ENCODE peak calls at places on chromosomes 5 and 9, in ten cellular contexts. I is foreskin melanocyte; M is activated T-helper 1 cell treated with anti-CD3 and anti-CD28 coated beads, Interleukin-2, amount 50 U/mL, for 16 hours; C is IMR-90; Q is activated naive CD4-positive, alpha-beta T cell; K is occipital lobe; B is stimulated activated CD4-positive, alpha-beta T cell treated with anti-CD3 and anti-CD28 coated beads, Interleukin-12 subunit alpha, Interleukin-12 subunit beta, amount 100 ng/mL, for 4 hours; W is C1 segment of cervical spinal cord; P is cardiac muscle cell; H is LHCN-M2. F is an unnamed sample.

GRCh38 chr5:54363669-54364068 is 53.3 kb upstream of the ARL15 start:
- DNase-seq in K (no peak), P (no peak), C (no peak), I (no peak), H (peak), M (no peak), Q (no peak), W (no peak), B (no peak), F (no peak)

GRCh38 chr5:151719228-151719861 is 32.6 kb upstream of the SPARC start:
- DNase-seq in P (no peak), B (no peak), M (no peak), C (peak), K (no peak), W (peak), I (peak), Q (no peak), H (peak), F (no peak)

GRCh38 chr5:126594077-126594476 is 942 bp downstream of the ALDH7A1 start:
- DNase-seq in W (no peak), I (no peak), M (no peak), K (no peak), Q (no peak), H (no peak), B (no peak), C (peak), P (peak), F (no peak)

GRCh38 chr5:3185488-3185887 is 410.1 kb upstream of the IRX1 start:
- DNase-seq in P (no peak), M (no peak), K (no peak), I (no peak), C (no peak), W (no peak), Q (no peak), H (no peak), B (no peak), F (no peak)

GRCh38 chr9:91813261-91813795 is 136.7 kb downstream of the ROR2 start:
- DNase-seq in C (peak), Q (no peak), W (no peak), H (no peak), K (no peak), P (no peak), M (no peak), I (no peak), B (no peak), F (no peak)

GRCh38 chr5:76270214-76270613 is 132.9 kb upstream of the IQGAP2 start:
- DNase-seq in I (peak), B (no peak), C (peak), H (no peak), P (no peak), M (no peak), W (no peak), Q (no peak), K (no peak), F (no peak)

GRCh38 chr5:133991171-133991910 is 13.4 kb downstream of the VDAC1 start:
- DNase-seq in I (no peak), Q (no peak), P (no peak), B (no peak), K (no peak), H (no peak), W (no peak), C (no peak), M (no peak), F (no peak)

GRCh38 chr5:137137013-137137632 is 362.0 kb downstream of the SPOCK1 start:
- DNase-seq in B (no peak), K (no peak), C (no peak), Q (no peak), P (peak), W (no peak), H (no peak), I (no peak), M (no peak), F (no peak)

GRCh38 chr5:61638476-61638875 is 306.4 kb downstream of the ZSWIM6 start:
- DNase-seq in M (no peak), P (no peak), B (no peak), W (peak), C (no peak), K (no peak), H (no peak), Q (no peak), I (no peak), F (peak)

GRCh38 chr5:95283022-95283615 is 1.8 kb downstream of the MCTP1 start:
- DNase-seq in K (no peak), Q (no peak), B (no peak), W (no peak), H (no peak), I (no peak), M (no peak), P (no peak), C (no peak), F (peak)

GRCh38 chr9:21994996-21995651 is 533 bp downstream of the CDKN2B-AS1 start:
- DNase-seq in B (peak), P (peak), K (no peak), H (peak), W (peak), C (peak), M (peak), Q (no peak), I (peak), F (peak)

GRCh38 chr5:60248900-60249299 is 355.4 kb upstream of the PDE4D start:
- DNase-seq in C (no peak), H (no peak), K (peak), I (no peak), Q (no peak), M (no peak), P (no peak), W (no peak), B (no peak), F (no peak)

GRCh38 chr5:61732376-61732775 is 400.3 kb downstream of the ZSWIM6 start:
- DNase-seq in K (peak), I (no peak), W (peak), B (no peak), Q (no peak), H (no peak), P (peak), C (no peak), M (no peak), F (no peak)

GRCh38 chr5:123033157-123033671 is 3.3 kb downstream of the PPIC start:
- DNase-seq in P (no peak), I (no peak), M (no peak), H (no peak), K (no peak), B (no peak), Q (no peak), W (no peak), C (no peak), F (no peak)

GRCh38 chr9:70285246-70285645 is 26.5 kb downstream of the SMC5 start:
- DNase-seq in M (no peak), H (no peak), K (no peak), B (no peak), P (no peak), C (peak), W (no peak), Q (no peak), I (peak), F (no peak)

GRCh38 chr9:32866292-32866691 is 83.0 kb downstream of the TMEM215 start:
- DNase-seq in C (no peak), I (peak), M (no peak), B (no peak), K (peak), W (no peak), P (no peak), Q (no peak), H (peak), F (no peak)

GRCh38 chr5:113435571-113435970 is 782 bp upstream of the TSSK1B start:
- DNase-seq in M (no peak), K (peak), I (no peak), C (no peak), P (no peak), Q (no peak), H (no peak), B (no peak), W (no peak), F (no peak)

GRCh38 chr9:113876806-113877236 is 712 bp downstream of the ZNF618 start:
- DNase-seq in Q (no peak), W (no peak), M (no peak), P (peak), H (peak), B (no peak), C (peak), K (no peak), I (peak), F (no peak)

GRCh38 chr9:134895849-134896833 is 15.5 kb downstream of the FCN2 start:
- DNase-seq in I (no peak), B (no peak), Q (no peak), M (no peak), C (peak), H (peak), W (no peak), P (peak), K (peak), F (no peak)

GRCh38 chr5:78907255-78907886 is 77.7 kb downstream of the ARSB start:
- DNase-seq in C (peak), P (no peak), I (no peak), Q (no peak), W (no peak), B (no peak), M (no peak), H (peak), K (peak), F (no peak)

GRCh38 chr5:168104811-168105481 is 186.5 kb upstream of the WWC1 start:
- DNase-seq in P (peak), H (no peak), M (no peak), K (no peak), C (no peak), W (no peak), Q (no peak), I (no peak), B (no peak), F (no peak)

GRCh38 chr9:96605328-96605727 is 14.3 kb downstream of the CDC14B start:
- DNase-seq in B (no peak), K (no peak), H (no peak), C (no peak), W (no peak), M (no peak), I (no peak), P (peak), Q (no peak), F (no peak)

GRCh38 chr9:126435626-126436025 is 109.0 kb downstream of the MVB12B start:
- DNase-seq in B (no peak), K (no peak), H (no peak), Q (no peak), M (no peak), P (no peak), W (no peak), I (no peak), C (no peak), F (no peak)

GRCh38 chr9:13568851-13569618 is 289.5 kb upstream of the MPDZ start:
- DNase-seq in I (no peak), P (peak), Q (no peak), K (peak), W (peak), B (no peak), C (no peak), H (peak), M (no peak), F (no peak)

GRCh38 chr5:759781-760362 is 24.7 kb downstream of the ZDHHC11B start:
- DNase-seq in H (no peak), M (no peak), C (no peak), P (no peak), W (no peak), I (no peak), B (no peak), Q (no peak), K (no peak), F (no peak)

GRCh38 chr5:76952795-76953536 is at the start of gene CRHBP:
- DNase-seq in M (no peak), H (peak), P (no peak), K (no peak), I (no peak), Q (no peak), B (no peak), W (peak), C (no peak), F (no peak)

GRCh38 chr5:160923927-160924705 is 72.1 kb upstream of the ATP10B start:
- DNase-seq in Q (no peak), M (no peak), I (no peak), C (no peak), H (no peak), W (no peak), B (no peak), K (no peak), P (no peak), F (no peak)